ENCODE peak calls at places on chromosomes 16 and 17, in ten cellular contexts. P is Calu3; O is AG10803; R is left cardiac atrium; A is HFFc6; N is T-helper 1 cell; L is stimulated activated CD8-positive, alpha-beta memory T cell treated with anti-CD3 and anti-CD28 coated beads, Interleukin-2, amount 100 ng/mL, for 48 hours; Q is islet precursor cell; Y is AG08396; V is PC-9. X is an unnamed sample.
A peak's percentile ranks its signal among the peaks of the same experiment; 100 is the strongest.

GRCh38 chr17:80475949-80476876 is at the start of gene NPTX1:
- DNase-seq in O (no peak), P (no peak), Y (peak; percentile 61), L (no peak), Q (no peak), V (peak; percentile 18), N (no peak), A (no peak), R (no peak), X (no peak)

GRCh38 chr16:12283596-12283995 is 307.1 kb downstream of the SNX29 start:
- DNase-seq in A (no peak), L (no peak), R (no peak), N (no peak), O (no peak), Y (no peak), P (no peak), Q (no peak), V (no peak), X (no peak)

GRCh38 chr17:46785696-46786095 is 32.8 kb downstream of the WNT3 start:
- DNase-seq in Y (no peak), P (no peak), R (no peak), A (no peak), N (no peak), V (peak; percentile 58), O (no peak), Q (peak; percentile 95), L (no peak), X (no peak)

GRCh38 chr16:59044616-59045015 is 310.5 kb upstream of the GOT2 start:
- DNase-seq in P (no peak), O (peak; percentile 78), Q (no peak), R (no peak), N (no peak), V (no peak), A (no peak), L (no peak), Y (no peak), X (no peak)

GRCh38 chr16:86504315-86505184 is 5.8 kb upstream of the FOXF1 start:
- DNase-seq in R (no peak), N (no peak), V (no peak), L (no peak), A (no peak), Q (no peak), Y (no peak), O (no peak), P (no peak), X (no peak)

GRCh38 chr17:59558039-59558438 is 7.4 kb upstream of the DHX40 start:
- DNase-seq in V (no peak), L (no peak), R (no peak), Q (no peak), Y (no peak), A (no peak), N (no peak), O (no peak), P (no peak), X (peak; percentile 71)

GRCh38 chr17:76575570-76575969 is 10.1 kb downstream of the ST6GALNAC2 start:
- DNase-seq in A (no peak), Q (no peak), L (no peak), P (no peak), O (no peak), N (no peak), Y (no peak), R (no peak), V (no peak), X (no peak)

GRCh38 chr16:2244301-2244700 is 7.1 kb downstream of the ECI1 start:
- DNase-seq in R (no peak), Q (no peak), A (no peak), L (no peak), Y (no peak), N (no peak), V (no peak), O (no peak), P (no peak), X (no peak)

GRCh38 chr17:49595980-49596379 is 20.3 kb downstream of the NXPH3 start:
- DNase-seq in R (no peak), Q (no peak), A (no peak), P (no peak), O (no peak), L (no peak), V (no peak), N (no peak), Y (no peak), X (no peak)

GRCh38 chr16:58284488-58284887 is 10.3 kb downstream of the PRSS54 start:
- DNase-seq in R (no peak), V (no peak), P (no peak), L (no peak), O (no peak), N (no peak), Y (no peak), A (no peak), Q (no peak), X (no peak)

GRCh38 chr16:12119562-12119961 is 143.0 kb downstream of the SNX29 start:
- DNase-seq in L (no peak), O (peak; percentile 26), Q (no peak), Y (peak; percentile 20), N (no peak), R (peak; percentile 48), V (peak; percentile 64), A (no peak), P (no peak), X (peak; percentile 25)

GRCh38 chr16:85988306-85988705 is 89.3 kb downstream of the IRF8 start:
- DNase-seq in R (no peak), Q (peak; percentile 22), L (no peak), A (no peak), Y (no peak), N (no peak), O (no peak), V (no peak), P (no peak), X (no peak)

GRCh38 chr16:11675561-11676511 is 7.6 kb downstream of the SNN start:
- DNase-seq in A (no peak), L (no peak), R (peak; percentile 51), Q (peak; percentile 98), V (peak; percentile 90), N (no peak), P (peak; percentile 85), O (no peak), Y (no peak), X (peak; percentile 86)

GRCh38 chr16:66996983-66997358 is 8.6 kb downstream of the CES4A start:
- DNase-seq in N (no peak), A (no peak), O (no peak), Q (no peak), L (no peak), P (no peak), R (no peak), Y (no peak), V (no peak), X (no peak)

GRCh38 chr17:3982113-3982512 is 17.9 kb upstream of the ATP2A3 start:
- DNase-seq in Q (peak; percentile 62), Y (no peak), L (no peak), P (no peak), R (no peak), V (no peak), N (no peak), A (no peak), O (no peak), X (no peak)

GRCh38 chr16:85253127-85253941 is 141.1 kb upstream of the CIBAR2 start:
- DNase-seq in L (peak; percentile 56), P (peak; percentile 81), Y (peak; percentile 87), R (peak; percentile 53), Q (peak; percentile 81), V (peak; percentile 57), A (no peak), O (peak; percentile 37), N (peak; percentile 45), X (no peak)

GRCh38 chr17:5877948-5878347 is 192.2 kb upstream of the WSCD1 start:
- DNase-seq in L (no peak), Q (no peak), P (no peak), Y (peak; percentile 18), N (no peak), V (no peak), R (peak; percentile 51), A (no peak), O (peak; percentile 25), X (peak; percentile 11)

GRCh38 chr17:50261051-50261915 is 13.0 kb upstream of the TMEM92 start:
- DNase-seq in R (no peak), V (no peak), Y (no peak), A (no peak), Q (peak; percentile 54), P (no peak), L (no peak), O (no peak), N (no peak), X (no peak)

GRCh38 chr17:17743391-17744112 is 62.3 kb downstream of the RAI1 start:
- DNase-seq in A (no peak), L (no peak), P (no peak), N (no peak), R (no peak), Y (no peak), V (no peak), O (no peak), Q (no peak), X (no peak)

GRCh38 chr17:79033741-79034501 is 10.0 kb downstream of the C1QTNF1 start:
- DNase-seq in O (no peak), R (peak; percentile 68), N (no peak), P (no peak), Y (no peak), V (no peak), L (no peak), Q (peak; percentile 66), A (no peak), X (peak; percentile 60)

GRCh38 chr17:29722411-29723198 is 99.9 kb upstream of the CORO6 start:
- DNase-seq in A (no peak), R (peak; percentile 40), V (no peak), O (peak; percentile 92), N (no peak), Q (no peak), P (no peak), L (no peak), Y (peak; percentile 37), X (no peak)

GRCh38 chr16:75476817-75477216 is 12.3 kb upstream of the TMEM170A start:
- DNase-seq in L (no peak), V (no peak), Y (no peak), A (no peak), R (no peak), N (no peak), Q (no peak), O (no peak), P (no peak), X (no peak)

GRCh38 chr16:47578573-47578972 is 117.4 kb downstream of the PHKB start:
- DNase-seq in L (no peak), Q (no peak), Y (no peak), A (peak; percentile 28), P (no peak), N (no peak), R (no peak), V (no peak), O (peak; percentile 7), X (no peak)

GRCh38 chr17:58902312-58902711 is 146.7 kb downstream of the PPM1E start:
- DNase-seq in N (no peak), R (no peak), Y (no peak), L (no peak), A (no peak), V (no peak), Q (no peak), P (no peak), O (no peak), X (no peak)

GRCh38 chr16:21727344-21727743 is 63.6 kb downstream of the OTOA start:
- DNase-seq in R (no peak), Q (no peak), Y (no peak), L (no peak), A (no peak), O (no peak), N (no peak), V (no peak), P (no peak), X (no peak)

GRCh38 chr17:44442806-44443205 is 53.4 kb upstream of the ITGA2B start:
- DNase-seq in N (no peak), Q (no peak), P (no peak), R (no peak), A (no peak), V (no peak), Y (no peak), O (no peak), L (no peak), X (no peak)

GRCh38 chr16:3188925-3189825 is 1.2 kb downstream of the OR1F1 start:
- DNase-seq in V (peak; percentile 59), O (peak; percentile 58), A (peak; percentile 72), P (peak; percentile 78), L (peak; percentile 54), Q (peak; percentile 83), Y (no peak), N (no peak), R (no peak), X (peak; percentile 80)

GRCh38 chr17:227581-228222 is 46.3 kb upstream of the DOC2B start:
- DNase-seq in L (no peak), A (no peak), N (no peak), P (no peak), O (no peak), Q (no peak), R (peak; percentile 11), V (no peak), Y (no peak), X (no peak)

X was measured in A172.